ENCODE peak calls at places on chromosome 2, in ten cellular contexts. G, P, F, B, I, M, K, Q, W and X are unnamed samples.

GRCh38 chr2:161223139-161223732 is 63.0 kb downstream of the TANK start:
- DNase-seq in G (peak), P (peak), F (peak), B (peak), I (peak), M (no peak), K (peak), Q (peak), W (peak), X (peak)

GRCh38 chr2:34305587-34305986 is 706.5 kb upstream of the FAM98A start:
- DNase-seq in G (no peak), P (no peak), F (no peak), B (no peak), I (no peak), M (no peak), K (no peak), Q (no peak), W (no peak), X (no peak)

GRCh38 chr2:212956665-212957064 is 194.7 kb downstream of the IKZF2 start:
- DNase-seq in G (peak), P (no peak), F (no peak), B (peak), I (no peak), M (no peak), K (no peak), Q (no peak), W (no peak), X (no peak)

GRCh38 chr2:61670591-61671503 is 132.7 kb upstream of the XPO1 start:
- DNase-seq in G (peak), P (peak), F (no peak), B (peak), I (no peak), M (peak), K (peak), Q (peak), W (no peak), X (peak)

GRCh38 chr2:63983986-63984605 is 35.1 kb downstream of the VPS54 start:
- DNase-seq in G (no peak), P (no peak), F (no peak), B (peak), I (no peak), M (no peak), K (no peak), Q (peak), W (no peak), X (no peak)

GRCh38 chr2:198883604-198884003 is 574.1 kb downstream of the SATB2 start:
- DNase-seq in G (peak), P (no peak), F (no peak), B (peak), I (no peak), M (no peak), K (no peak), Q (no peak), W (no peak), X (no peak)

GRCh38 chr2:202249521-202249850 is 11.1 kb upstream of the SUMO1 start:
- DNase-seq in G (peak), P (no peak), F (peak), B (no peak), I (no peak), M (no peak), K (no peak), Q (peak), W (no peak), X (no peak)

GRCh38 chr2:120820263-120820884 is 84.7 kb downstream of the GLI2 start:
- DNase-seq in G (no peak), P (no peak), F (no peak), B (peak), I (no peak), M (no peak), K (no peak), Q (peak), W (peak), X (no peak)

GRCh38 chr2:235669983-235670962 is 176.4 kb downstream of the AGAP1 start:
- DNase-seq in G (peak), P (no peak), F (peak), B (peak), I (no peak), M (no peak), K (peak), Q (peak), W (peak), X (no peak)

GRCh38 chr2:151120016-151120415 is 141.6 kb downstream of the RBM43 start:
- DNase-seq in G (no peak), P (no peak), F (no peak), B (no peak), I (no peak), M (no peak), K (peak), Q (no peak), W (no peak), X (no peak)

GRCh38 chr2:100494712-100495111 is 24.4 kb downstream of the NMS start:
- DNase-seq in G (no peak), P (no peak), F (no peak), B (no peak), I (no peak), M (no peak), K (no peak), Q (no peak), W (no peak), X (no peak)

GRCh38 chr2:149857344-149857743 is 269.8 kb upstream of the MMADHC start:
- DNase-seq in G (peak), P (no peak), F (no peak), B (peak), I (no peak), M (no peak), K (no peak), Q (peak), W (no peak), X (no peak)

GRCh38 chr2:108594982-108595464 is 60.8 kb downstream of the LIMS1 start:
- DNase-seq in G (peak), P (peak), F (peak), B (no peak), I (no peak), M (no peak), K (no peak), Q (peak), W (peak), X (peak)

GRCh38 chr2:31526946-31527345 is 53.8 kb downstream of the SRD5A2 start:
- DNase-seq in G (no peak), P (no peak), F (no peak), B (peak), I (no peak), M (no peak), K (no peak), Q (no peak), W (no peak), X (no peak)

GRCh38 chr2:128178144-128178649 is 87.2 kb downstream of the UGGT1 start:
- DNase-seq in G (no peak), P (no peak), F (no peak), B (no peak), I (no peak), M (no peak), K (no peak), Q (no peak), W (no peak), X (no peak)

GRCh38 chr2:48600204-48600813 is 17.3 kb upstream of the GTF2A1L start:
- DNase-seq in G (peak), P (peak), F (peak), B (peak), I (no peak), M (no peak), K (peak), Q (peak), W (no peak), X (peak)

GRCh38 chr2:19955544-19956422 is 34.1 kb downstream of the WDR35 start:
- DNase-seq in G (peak), P (peak), F (peak), B (peak), I (peak), M (peak), K (peak), Q (peak), W (peak), X (peak)

GRCh38 chr2:132604561-132604960 is 65.4 kb downstream of the LYPD1 start:
- DNase-seq in G (no peak), P (no peak), F (no peak), B (no peak), I (no peak), M (no peak), K (no peak), Q (no peak), W (no peak), X (no peak)

GRCh38 chr2:64453710-64454315 is at the start of gene LGALSL:
- DNase-seq in G (peak), P (peak), F (peak), B (peak), I (peak), M (peak), K (peak), Q (peak), W (no peak), X (peak)

GRCh38 chr2:237143118-237143517 is 57.4 kb downstream of the COPS8 start:
- DNase-seq in G (no peak), P (no peak), F (no peak), B (no peak), I (no peak), M (no peak), K (no peak), Q (no peak), W (no peak), X (no peak)

GRCh38 chr2:240931319-240931949 is 25.3 kb downstream of the CROCC2 start:
- DNase-seq in G (no peak), P (no peak), F (no peak), B (no peak), I (no peak), M (peak), K (no peak), Q (no peak), W (no peak), X (no peak)

GRCh38 chr2:12688898-12689297 is 27.8 kb upstream of the TRIB2 start:
- DNase-seq in G (no peak), P (no peak), F (no peak), B (no peak), I (no peak), M (no peak), K (no peak), Q (no peak), W (no peak), X (no peak)

GRCh38 chr2:173941567-173941966 is 23.6 kb downstream of the SP3 start:
- DNase-seq in G (no peak), P (no peak), F (no peak), B (no peak), I (no peak), M (no peak), K (no peak), Q (no peak), W (no peak), X (no peak)

GRCh38 chr2:176123847-176124273 is 1.3 kb downstream of the HOXD9 start:
- DNase-seq in G (no peak), P (no peak), F (no peak), B (no peak), I (no peak), M (no peak), K (no peak), Q (no peak), W (no peak), X (no peak)

GRCh38 chr2:134372611-134373131 is 118.8 kb downstream of the MGAT5 start:
- DNase-seq in G (peak), P (no peak), F (peak), B (peak), I (no peak), M (no peak), K (no peak), Q (peak), W (peak), X (no peak)

GRCh38 chr2:217262916-217263315 is 403.1 kb upstream of the TNP1 start:
- DNase-seq in G (no peak), P (no peak), F (no peak), B (no peak), I (no peak), M (no peak), K (peak), Q (no peak), W (no peak), X (no peak)

GRCh38 chr2:240452471-240453256 is 17.2 kb downstream of the GPC1 start:
- DNase-seq in G (peak), P (peak), F (peak), B (peak), I (no peak), M (peak), K (peak), Q (peak), W (no peak), X (peak)

GRCh38 chr2:174263989-174264388 is 15.7 kb upstream of the OLA1 start:
- DNase-seq in G (peak), P (peak), F (peak), B (peak), I (peak), M (no peak), K (no peak), Q (peak), W (no peak), X (peak)

GRCh38 chr2:154992826-154993225 is 294.3 kb downstream of the KCNJ3 start:
- DNase-seq in G (no peak), P (peak), F (no peak), B (no peak), I (no peak), M (no peak), K (peak), Q (no peak), W (no peak), X (no peak)

GRCh38 chr2:113117594-113118262 is 9.7 kb upstream of the IL1RN start:
- DNase-seq in G (peak), P (no peak), F (peak), B (peak), I (no peak), M (peak), K (no peak), Q (peak), W (peak), X (peak)

GRCh38 chr2:149489452-149489851 is 98.1 kb downstream of the MMADHC start:
- DNase-seq in G (no peak), P (no peak), F (no peak), B (no peak), I (no peak), M (no peak), K (no peak), Q (no peak), W (no peak), X (no peak)

GRCh38 chr2:9373047-9373446 is 50.3 kb downstream of the ITGB1BP1 start:
- DNase-seq in G (no peak), P (no peak), F (no peak), B (no peak), I (no peak), M (no peak), K (peak), Q (no peak), W (no peak), X (no peak)

GRCh38 chr2:146820672-146821071 is 1024.2 kb upstream of the ACVR2A start:
- DNase-seq in G (peak), P (peak), F (peak), B (peak), I (no peak), M (no peak), K (no peak), Q (peak), W (peak), X (peak)

GRCh38 chr2:217859926-217860325 is 142.9 kb downstream of the TNS1 start:
- DNase-seq in G (no peak), P (no peak), F (no peak), B (no peak), I (no peak), M (no peak), K (no peak), Q (no peak), W (no peak), X (no peak)

GRCh38 chr2:187614756-187615155 is 60.5 kb upstream of the TFPI start:
- DNase-seq in G (no peak), P (no peak), F (no peak), B (peak), I (no peak), M (no peak), K (no peak), Q (peak), W (peak), X (no peak)

GRCh38 chr2:10547011-10547410 is 98.9 kb upstream of the ODC1 start:
- DNase-seq in G (peak), P (no peak), F (peak), B (no peak), I (no peak), M (no peak), K (no peak), Q (peak), W (no peak), X (no peak)

GRCh38 chr2:127451981-127452380 is 33.8 kb downstream of the PROC start:
- DNase-seq in G (no peak), P (no peak), F (no peak), B (peak), I (no peak), M (no peak), K (no peak), Q (peak), W (no peak), X (no peak)

GRCh38 chr2:217004636-217005035 is 144.8 kb upstream of the TNP1 start:
- DNase-seq in G (no peak), P (no peak), F (no peak), B (no peak), I (no peak), M (no peak), K (no peak), Q (no peak), W (no peak), X (no peak)

GRCh38 chr2:38709515-38710194 is 41.5 kb downstream of the SRSF7 start:
- DNase-seq in G (no peak), P (no peak), F (no peak), B (no peak), I (no peak), M (no peak), K (no peak), Q (no peak), W (no peak), X (no peak)